ENCODE peak calls at places on chromosomes 3 and 15, in six cellular contexts. V is body of pancreas, I is endothelial cell, H is PC-3, F is progenitor cell of endocrine pancreas, U is IMR-90. L is an unnamed sample.

GRCh38 chr15:52427804-52428203 is 100.9 kb downstream of the MYO5A start:
- DNase-seq in I (no peak), U (peak; percentile 86), H (peak; percentile 6), F (no peak), V (no peak), L (no peak)

GRCh38 chr3:81602781-81603180 is 158.7 kb downstream of the GBE1 start:
- DNase-seq in H (no peak), V (no peak), I (no peak), U (peak; percentile 59), F (no peak), L (no peak)

GRCh38 chr15:65054333-65055200 is 9.4 kb downstream of the SLC51B start:
- DNase-seq in H (peak; percentile 65), V (peak; percentile 82), F (peak; percentile 72), U (peak; percentile 68), I (peak; percentile 85), L (peak; percentile 44)

GRCh38 chr3:147423601-147424324 is 14.6 kb downstream of the ZIC1 start:
- DNase-seq in I (peak; percentile 16), H (no peak), F (no peak), V (no peak), U (no peak), L (no peak)

GRCh38 chr3:42099020-42099765 is 8.0 kb downstream of the TRAK1 start:
- DNase-seq in I (no peak), U (no peak), V (no peak), H (no peak), F (no peak), L (no peak)

GRCh38 chr15:74396445-74397238 is 29.2 kb upstream of the CYP11A1 start:
- DNase-seq in H (peak; percentile 98), U (peak; percentile 89), V (no peak), F (no peak), I (no peak), L (peak; percentile 72)

GRCh38 chr3:177452487-177452886 is 255.2 kb upstream of the TBL1XR1 start:
- DNase-seq in V (no peak), H (peak; percentile 25), F (no peak), U (peak; percentile 94), I (no peak), L (no peak)

GRCh38 chr3:61564405-61565059 is 3.2 kb downstream of the PTPRG start:
- DNase-seq in I (peak; percentile 93), H (no peak), U (peak; percentile 61), V (peak; percentile 82), F (peak; percentile 82), L (no peak)

GRCh38 chr3:134441321-134441720 is 44.5 kb downstream of the ANAPC13 start:
- DNase-seq in U (peak; percentile 54), V (no peak), I (no peak), H (peak; percentile 27), F (no peak), L (no peak)

GRCh38 chr3:71518089-71518488 is 65.4 kb downstream of the FOXP1 start:
- DNase-seq in V (no peak), U (no peak), I (no peak), H (no peak), F (no peak), L (no peak)

GRCh38 chr3:16849795-16850194 is 35.0 kb upstream of the PLCL2 start:
- DNase-seq in U (peak; percentile 55), I (no peak), V (no peak), H (no peak), F (no peak), L (no peak)

GRCh38 chr3:182969853-182970252 is 10.5 kb downstream of the DCUN1D1 start:
- DNase-seq in V (no peak), F (no peak), H (no peak), U (no peak), I (no peak), L (no peak)

GRCh38 chr3:185896565-185896964 is 41.2 kb downstream of the TRA2B start:
- DNase-seq in V (no peak), I (no peak), H (no peak), U (no peak), F (no peak), L (no peak)

GRCh38 chr15:75043509-75044257 is 20.3 kb downstream of the PPCDC start:
- DNase-seq in F (no peak), U (peak; percentile 100), V (peak; percentile 97), I (no peak), H (no peak), L (peak; percentile 52)

GRCh38 chr3:95341314-95341713 is 1278.5 kb downstream of the NSUN3 start:
- DNase-seq in U (no peak), H (no peak), V (peak; percentile 15), I (no peak), F (peak; percentile 17), L (no peak)

GRCh38 chr3:141561426-141562034 is 74.7 kb downstream of the RASA2 start:
- DNase-seq in U (peak; percentile 80), F (peak; percentile 15), V (peak; percentile 12), I (peak; percentile 50), H (peak; percentile 70), L (no peak)

GRCh38 chr3:196322-197153 is at the start of gene CHL1:
- DNase-seq in I (no peak), H (no peak), U (no peak), V (peak; percentile 13), F (peak; percentile 34), L (peak; percentile 21)

GRCh38 chr3:13480340-13481318 is 523 bp downstream of the HDAC11 start:
- DNase-seq in V (peak; percentile 93), U (peak; percentile 10), I (peak; percentile 31), F (no peak), H (no peak), L (no peak)

GRCh38 chr3:74633021-74633420 is 18.6 kb upstream of the CNTN3 start:
- DNase-seq in I (no peak), F (no peak), H (no peak), U (peak; percentile 45), V (no peak), L (no peak)

GRCh38 chr3:171901615-171902312 is 58.6 kb downstream of the TMEM212 start:
- DNase-seq in F (no peak), U (peak; percentile 84), H (peak; percentile 8), I (no peak), V (no peak), L (no peak)

GRCh38 chr15:63519041-63519440 is 14.6 kb downstream of the USP3 start:
- DNase-seq in I (no peak), F (no peak), V (no peak), H (no peak), U (no peak), L (no peak)

GRCh38 chr15:50145451-50145872 is 26.4 kb upstream of the ATP8B4 start:
- DNase-seq in I (no peak), V (peak; percentile 18), U (peak; percentile 88), H (peak; percentile 90), F (no peak), L (no peak)

GRCh38 chr15:62067448-62068044 is 769 bp downstream of the C2CD4A start:
- DNase-seq in U (no peak), V (peak; percentile 59), H (peak; percentile 11), F (peak; percentile 21), I (peak; percentile 21), L (no peak)

GRCh38 chr15:62066663-62067447 is at the start of gene C2CD4A:
- DNase-seq in F (peak; percentile 63), I (peak; percentile 76), V (peak; percentile 96), U (peak; percentile 42), H (peak; percentile 70), L (peak; percentile 48)

GRCh38 chr15:62068071-62068786 is 1.5 kb downstream of the C2CD4A start:
- DNase-seq in U (no peak), V (peak; percentile 72), I (peak; percentile 55), H (peak; percentile 22), F (peak; percentile 47), L (peak; percentile 51)

GRCh38 chr15:62069551-62069950 is 2.8 kb downstream of the C2CD4A start:
- DNase-seq in U (no peak), F (no peak), H (no peak), V (no peak), I (no peak), L (no peak)

GRCh38 chr15:62068787-62069170 is 2.0 kb downstream of the C2CD4A start:
- DNase-seq in H (no peak), I (no peak), U (no peak), F (no peak), V (no peak), L (no peak)
- TF ChIP-seq CTCF in H (no peak), I (no peak), U (no peak), F (no peak), V (no peak), L (no peak)

GRCh38 chr3:116863842-116864626 is 154.5 kb downstream of the TUSC7 start:
- DNase-seq in U (peak; percentile 64), V (peak; percentile 9), F (no peak), H (peak; percentile 52), I (peak; percentile 25), L (no peak)

GRCh38 chr3:116864627-116864927 is 155.0 kb downstream of the TUSC7 start:
- DNase-seq in V (no peak), U (no peak), F (no peak), H (no peak), I (no peak), L (no peak)

GRCh38 chr3:116863270-116863770 is 153.7 kb downstream of the TUSC7 start:
- DNase-seq in U (peak; percentile 0), V (no peak), F (no peak), H (no peak), I (no peak), L (no peak)
- TF ChIP-seq CTCF in U (no peak), V (no peak), F (no peak), H (no peak), I (no peak), L (no peak)

GRCh38 chr3:184584001-184584891 is 22.7 kb downstream of the EPHB3 start:
- DNase-seq in V (no peak), I (peak; percentile 49), F (no peak), U (no peak), H (no peak), L (no peak)
- TF ChIP-seq CTCF in V (no peak), I (no peak), F (peak; percentile 56), U (no peak), H (peak; percentile 25), L (no peak)

GRCh38 chr3:86702381-86702958 is 288.5 kb downstream of the VGLL3 start:
- DNase-seq in F (no peak), V (no peak), H (peak; percentile 33), U (peak; percentile 1), I (no peak), L (no peak)
- TF ChIP-seq CTCF in F (peak; percentile 57), V (peak; percentile 17), H (peak; percentile 73), U (peak; percentile 58), I (peak; percentile 72), L (peak; percentile 25)